ENCODE peak calls at places on chromosomes 5 and 9, in nine cellular contexts. G, H, P, I, O, V, R, Z and W are unnamed samples. For H3K4me1, the result is how much of the 10 kb centered on the place peaks cover.

GRCh38 chr5:95113489-95113888 is 171.4 kb downstream of the MCTP1 start:
- DNase-seq in G (peak), H (peak), P (peak), I (peak), O (peak), V (peak), R (no peak), Z (no peak), W (no peak)

GRCh38 chr9:95027914-95028854 is 289.3 kb downstream of the FANCC start:
- DNase-seq in G (no peak), H (peak), P (no peak), I (no peak), O (no peak), V (no peak), R (peak), Z (no peak), W (no peak)

GRCh38 chr5:131186561-131187256 is 16.0 kb downstream of the LYRM7 start:
- DNase-seq in G (no peak), H (no peak), P (no peak), I (peak), O (no peak), V (no peak), R (no peak), Z (no peak), W (no peak)

GRCh38 chr5:147168578-147169327 is 66.1 kb upstream of the STK32A start:
- DNase-seq in G (peak), H (peak), P (no peak), I (no peak), O (no peak), V (peak), R (peak), Z (no peak), W (no peak)

GRCh38 chr5:154624341-154624740 is 130.8 kb upstream of the LARP1 start:
- DNase-seq in G (no peak), H (no peak), P (no peak), I (no peak), O (no peak), V (no peak), R (no peak), Z (no peak), W (no peak)

GRCh38 chr5:175590471-175590881 is 67.4 kb upstream of the HRH2 start:
- DNase-seq in G (peak), H (peak), P (no peak), I (peak), O (no peak), V (peak), R (no peak), Z (no peak), W (peak)

GRCh38 chr5:55159763-55160492 is at the start of gene GPX8:
- DNase-seq in G (peak), H (peak), P (peak), I (peak), O (peak), V (peak), R (peak), Z (peak), W (peak)

GRCh38 chr9:134217431-134218210 is 53.3 kb upstream of the RNU6ATAC start:
- DNase-seq in G (no peak), H (no peak), P (peak), I (peak), O (peak), V (no peak), R (peak), Z (peak), W (peak)

GRCh38 chr9:122356627-122357026 is 14.2 kb upstream of the PTGS1 start:
- DNase-seq in G (no peak), H (no peak), P (peak), I (no peak), O (peak), V (peak), R (no peak), Z (no peak), W (no peak)

GRCh38 chr9:97938081-97938644 is at the start of gene HEMGN:
- DNase-seq in G (no peak), H (no peak), P (no peak), I (no peak), O (no peak), V (no peak), R (no peak), Z (no peak), W (no peak)

GRCh38 chr9:104743377-104743985 is 4.0 kb upstream of the NIPSNAP3A start:
- DNase-seq in G (peak), H (peak), P (peak), I (peak), O (peak), V (peak), R (peak), Z (peak), W (no peak)

GRCh38 chr5:123610665-123611406 is 98.9 kb downstream of the CSNK1G3 start:
- DNase-seq in G (peak), H (peak), P (peak), I (peak), O (peak), V (peak), R (peak), Z (peak), W (peak)

GRCh38 chr5:140338336-140338735 is 8.1 kb downstream of the HBEGF start:
- DNase-seq in G (peak), H (peak), P (no peak), I (peak), O (no peak), V (peak), R (no peak), Z (no peak), W (no peak)

GRCh38 chr9:78363221-78363620 is 66.3 kb downstream of the PSAT1 start:
- DNase-seq in G (peak), H (no peak), P (no peak), I (peak), O (no peak), V (peak), R (no peak), Z (no peak), W (peak)

GRCh38 chr5:172452398-172453205 is 1.7 kb downstream of the SH3PXD2B start:
- DNase-seq in G (peak), H (peak), P (no peak), I (peak), O (peak), V (peak), R (no peak), Z (peak), W (peak)

GRCh38 chr5:131171276-131171815 is 602 bp downstream of the LYRM7 start:
- DNase-seq in G (no peak), H (peak), P (peak), I (peak), O (peak), V (peak), R (peak), Z (no peak), W (no peak)

GRCh38 chr9:34545497-34545896 is 22.7 kb upstream of the ENHO start:
- DNase-seq in G (no peak), H (no peak), P (no peak), I (no peak), O (no peak), V (no peak), R (no peak), Z (no peak), W (no peak)

GRCh38 chr9:29637448-29638196 is 2064.3 kb upstream of the C9orf72 start:
- DNase-seq in G (no peak), H (no peak), P (no peak), I (peak), O (no peak), V (no peak), R (no peak), Z (no peak), W (no peak)

GRCh38 chr5:67983251-67983941 is 232.2 kb upstream of the PIK3R1 start:
- DNase-seq in G (peak), H (peak), P (no peak), I (peak), O (no peak), V (peak), R (no peak), Z (peak), W (peak)

GRCh38 chr5:30050056-30050815 is 1143.2 kb upstream of the CDH6 start:
- DNase-seq in G (peak), H (no peak), P (no peak), I (no peak), O (no peak), V (no peak), R (no peak), Z (no peak), W (no peak)

GRCh38 chr5:169064093-169064492 is 236.8 kb downstream of the SLIT3 start:
- DNase-seq in G (no peak), H (no peak), P (no peak), I (peak), O (peak), V (peak), R (no peak), Z (no peak), W (no peak)

GRCh38 chr5:102863058-102863457 is 108.0 kb downstream of the PAM start:
- DNase-seq in G (no peak), H (no peak), P (no peak), I (no peak), O (no peak), V (no peak), R (no peak), Z (no peak), W (no peak)

GRCh38 chr9:136991993-136992818 is at the start of gene PAXX:
- DNase-seq in G (peak), H (peak), P (peak), I (peak), O (peak), V (peak), R (peak), Z (peak), W (peak)

GRCh38 chr5:72036951-72037350 is 70.3 kb upstream of the MAP1B start:
- DNase-seq in G (peak), H (peak), P (peak), I (no peak), O (peak), V (peak), R (no peak), Z (no peak), W (no peak)

GRCh38 chr9:124870723-124871122 is 8.8 kb downstream of the ARPC5L start:
- DNase-seq in G (no peak), H (no peak), P (no peak), I (no peak), O (no peak), V (no peak), R (no peak), Z (no peak), W (peak)

GRCh38 chr5:175842947-175843793 is 28.2 kb upstream of the CPLX2 start:
- DNase-seq in G (peak), H (peak), P (no peak), I (peak), O (peak), V (peak), R (peak), Z (no peak), W (peak)

GRCh38 chr9:88355166-88355565 is 33.1 kb upstream of the SPIN1 start:
- DNase-seq in G (peak), H (peak), P (no peak), I (peak), O (no peak), V (peak), R (no peak), Z (peak), W (no peak)

DNA sequence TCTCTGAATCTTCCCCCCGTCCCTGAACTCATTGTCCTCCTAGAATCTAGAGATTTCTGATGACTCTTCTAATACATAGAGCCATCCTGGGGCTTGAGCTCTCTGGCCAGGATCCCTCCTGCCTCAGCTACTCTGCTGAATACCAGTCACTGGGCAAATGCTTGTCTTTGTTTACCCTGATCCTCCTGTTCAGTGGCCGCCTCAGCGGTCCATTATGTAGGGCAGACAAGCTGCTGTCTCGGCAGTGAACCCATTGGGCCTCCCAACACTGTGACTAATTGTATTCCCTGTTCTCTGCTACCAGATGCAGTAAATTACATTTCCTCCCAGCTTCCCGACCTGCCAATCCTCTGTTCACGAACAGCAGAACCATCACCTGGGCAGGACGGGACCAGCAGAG is 151.6 kb downstream of the PALM2AKAP2 start:
- DNase-seq in G (no peak), H (no peak), P (no peak), I (no peak), O (peak), V (no peak), R (no peak), Z (no peak), W (no peak)
- H3K4me1 ChIP-seq in G (under half), H (under half), P (under half), I (under half), O (under half), V (under half), R (under half), Z (under half), W (under half)

DNA sequence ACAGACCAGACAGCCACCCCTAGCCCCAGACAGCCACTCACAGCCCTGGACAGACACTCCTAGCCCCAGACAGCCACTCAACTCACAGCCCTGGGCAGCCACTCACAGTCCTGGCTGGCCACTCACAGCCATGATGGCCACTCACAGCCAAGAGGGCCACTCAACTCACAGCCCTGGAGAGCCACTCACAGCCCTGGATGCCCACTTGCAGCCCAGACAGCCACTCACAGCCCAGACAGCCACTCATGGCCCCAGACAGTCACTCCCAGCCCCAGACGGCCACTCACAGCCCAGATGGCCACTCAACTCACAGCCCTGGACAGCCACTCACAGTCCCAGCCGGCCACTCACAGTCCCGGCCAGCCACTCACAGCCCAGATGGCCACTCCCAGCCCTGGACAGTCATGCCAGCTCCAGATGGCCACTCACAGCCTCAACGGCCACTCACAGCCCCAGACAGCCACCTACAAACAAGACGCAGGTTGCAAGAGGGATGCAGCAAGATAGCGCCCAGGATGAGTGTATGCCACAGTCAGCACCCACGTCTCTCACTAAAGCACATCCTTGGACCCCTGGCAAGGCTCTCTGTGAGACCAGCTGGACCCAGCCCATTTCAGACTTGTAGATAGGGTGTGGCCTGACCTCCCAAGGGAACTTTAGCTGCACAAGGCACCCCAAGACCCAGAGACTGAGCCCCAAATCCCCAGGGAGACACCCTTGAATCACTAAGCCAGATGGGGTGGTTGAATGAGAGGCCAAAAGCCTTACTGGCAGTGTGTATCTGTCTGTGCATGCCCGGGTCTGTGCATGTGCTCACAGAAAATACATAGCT is 22.5 kb downstream of the ZDHHC11B start:
- DNase-seq in G (no peak), H (no peak), P (no peak), I (no peak), O (no peak), V (no peak), R (no peak), Z (no peak), W (peak)
- H2AFZ ChIP-seq in G (no peak), H (no peak), P (no peak), I (no peak), O (no peak), V (no peak), R (no peak), Z (no peak), W (no peak)

GRCh38 chr5:150338546-150338945 is 19.0 kb upstream of the TCOF1 start:
- DNase-seq in G (no peak), H (no peak), P (no peak), I (no peak), O (no peak), V (no peak), R (no peak), Z (no peak), W (no peak)
- H3K4me1 ChIP-seq in G (under half), H (under half), P (under half), I (under half), O (under half), V (under half), R (under half), Z (under half), W (under half)

GRCh38 chr5:56301041-56301440 is 67.9 kb upstream of the ANKRD55 start:
- DNase-seq in G (no peak), H (peak), P (no peak), I (peak), O (no peak), V (peak), R (no peak), Z (no peak), W (peak)

GRCh38 chr5:56299212-56299611 is 66.1 kb upstream of the ANKRD55 start:
- DNase-seq in G (no peak), H (no peak), P (no peak), I (no peak), O (no peak), V (no peak), R (no peak), Z (no peak), W (peak)

GRCh38 chr5:56297851-56298250 is 64.7 kb upstream of the ANKRD55 start:
- DNase-seq in G (no peak), H (no peak), P (no peak), I (no peak), O (no peak), V (no peak), R (no peak), Z (no peak), W (no peak)

GRCh38 chr5:56302027-56302426 is 68.9 kb upstream of the ANKRD55 start:
- DNase-seq in G (peak), H (no peak), P (no peak), I (peak), O (no peak), V (peak), R (peak), Z (no peak), W (no peak)

GRCh38 chr5:56298329-56298962 is 65.3 kb upstream of the ANKRD55 start:
- DNase-seq in G (no peak), H (no peak), P (no peak), I (no peak), O (no peak), V (no peak), R (no peak), Z (no peak), W (peak)
- H2AFZ ChIP-seq in G (no peak), H (no peak), P (no peak), I (no peak), O (no peak), V (no peak), R (no peak), Z (no peak), W (peak)

GRCh38 chr9:3437031-3437430 is 88.8 kb downstream of the RFX3 start:
- DNase-seq in G (no peak), H (no peak), P (no peak), I (no peak), O (no peak), V (no peak), R (no peak), Z (no peak), W (no peak)

GRCh38 chr9:3433754-3434153 is 92.0 kb downstream of the RFX3 start:
- DNase-seq in G (no peak), H (no peak), P (no peak), I (no peak), O (no peak), V (no peak), R (no peak), Z (no peak), W (no peak)

GRCh38 chr9:3435732-3436131 is 90.1 kb downstream of the RFX3 start:
- DNase-seq in G (no peak), H (no peak), P (no peak), I (no peak), O (no peak), V (no peak), R (no peak), Z (no peak), W (no peak)

GRCh38 chr9:3436629-3437028 is 89.2 kb downstream of the RFX3 start:
- DNase-seq in G (peak), H (no peak), P (no peak), I (no peak), O (no peak), V (peak), R (no peak), Z (no peak), W (no peak)

GRCh38 chr9:3434594-3434993 is 91.2 kb downstream of the RFX3 start:
- DNase-seq in G (no peak), H (peak), P (no peak), I (no peak), O (no peak), V (peak), R (no peak), Z (no peak), W (no peak)
- H3K4me1 ChIP-seq in G (under half), H (under half), P (under half), I (under half), O (under half), V (under half), R (under half), Z (under half), W (under half)

DNA sequence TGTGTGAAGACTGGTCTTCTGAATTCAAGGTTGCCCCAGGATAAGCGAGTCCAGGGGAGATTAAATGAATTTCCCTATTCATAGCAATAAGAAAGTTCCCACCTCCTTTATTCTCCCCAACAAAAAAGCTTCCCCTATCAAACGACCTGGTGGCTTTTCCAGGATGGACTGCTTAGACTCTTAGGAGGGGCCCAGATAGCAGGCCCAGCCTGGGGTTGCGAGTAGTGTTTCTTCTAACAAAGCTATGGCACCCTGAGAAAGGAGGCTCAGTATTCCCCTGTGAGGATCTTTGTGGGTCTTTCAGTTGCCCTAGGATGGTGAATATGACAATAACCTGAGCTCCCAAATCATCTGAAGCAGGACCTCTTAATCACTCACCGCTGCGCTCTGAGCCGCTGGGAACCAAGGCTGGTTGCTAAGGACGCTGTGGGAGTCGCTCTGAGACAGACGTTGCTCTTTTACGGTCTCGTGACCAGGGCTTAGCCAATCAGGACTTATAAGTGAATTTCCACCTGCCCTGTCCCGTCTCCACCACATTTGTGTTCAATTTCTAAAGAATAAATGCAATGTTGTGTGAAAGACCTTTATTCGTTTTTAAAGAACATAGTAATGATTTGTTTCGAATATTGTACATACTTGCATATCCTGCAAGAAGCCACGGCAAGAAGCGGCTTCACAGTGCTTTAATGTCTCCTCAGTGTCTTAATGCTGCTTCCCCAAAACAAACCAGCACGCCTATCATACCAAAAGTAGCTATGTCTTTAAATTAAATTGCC is at the start of gene TMEM232:
- DNase-seq in G (peak), H (peak), P (peak), I (peak), O (peak), V (no peak), R (peak), Z (no peak), W (peak)
- H2AFZ ChIP-seq in G (peak), H (no peak), P (peak), I (peak), O (peak), V (peak), R (peak), Z (peak), W (peak)